ENCODE peak calls at places on chromosome 6, in five cellular contexts. One of them, this sample, is unnamed.

GRCh38 chr6:33925869-33926268 is 122.1 kb upstream of the MLN start:
- DNase-seq in B cell: no peak
- DNase-seq in astrocyte of the hippocampus: no peak
- DNase-seq in epithelial cell of esophagus: no peak
- DNase-seq in CD8-positive, alpha-beta memory T cell: no peak
- DNase-seq in this sample: no peak

GRCh38 chr6:30000156-30000791 is 57.9 kb downstream of the HLA-A start:
- DNase-seq in B cell: no peak
- DNase-seq in astrocyte of the hippocampus: no peak
- DNase-seq in epithelial cell of esophagus: peak
- DNase-seq in CD8-positive, alpha-beta memory T cell: no peak
- DNase-seq in this sample: no peak

GRCh38 chr6:42227173-42227850 is 9.7 kb upstream of the MRPS10 start:
- DNase-seq in B cell: no peak
- DNase-seq in astrocyte of the hippocampus: no peak
- DNase-seq in epithelial cell of esophagus: peak
- DNase-seq in CD8-positive, alpha-beta memory T cell: no peak
- DNase-seq in this sample: no peak

GRCh38 chr6:121216928-121217327 is 117.4 kb downstream of the TBC1D32 start:
- DNase-seq in B cell: no peak
- DNase-seq in astrocyte of the hippocampus: no peak
- DNase-seq in epithelial cell of esophagus: peak
- DNase-seq in CD8-positive, alpha-beta memory T cell: no peak
- DNase-seq in this sample: no peak

GRCh38 chr6:148524976-148525375 is 182.3 kb downstream of the SASH1 start:
- DNase-seq in B cell: no peak
- DNase-seq in astrocyte of the hippocampus: peak
- DNase-seq in epithelial cell of esophagus: no peak
- DNase-seq in CD8-positive, alpha-beta memory T cell: no peak
- DNase-seq in this sample: no peak

GRCh38 chr6:90249044-90249443 is 47.6 kb downstream of the BACH2 start:
- DNase-seq in B cell: no peak
- DNase-seq in astrocyte of the hippocampus: no peak
- DNase-seq in epithelial cell of esophagus: peak
- DNase-seq in CD8-positive, alpha-beta memory T cell: no peak
- DNase-seq in this sample: no peak

GRCh38 chr6:37495199-37495913 is 4.3 kb downstream of the CCDC167 start:
- DNase-seq in B cell: no peak
- DNase-seq in astrocyte of the hippocampus: no peak
- DNase-seq in epithelial cell of esophagus: no peak
- DNase-seq in CD8-positive, alpha-beta memory T cell: no peak
- DNase-seq in this sample: no peak

GRCh38 chr6:100573169-100573568 is 108.4 kb upstream of the SIM1 start:
- DNase-seq in B cell: no peak
- DNase-seq in astrocyte of the hippocampus: peak
- DNase-seq in epithelial cell of esophagus: peak
- DNase-seq in CD8-positive, alpha-beta memory T cell: no peak
- DNase-seq in this sample: no peak

GRCh38 chr6:14620522-14620921 is 502.9 kb downstream of the CD83 start:
- DNase-seq in B cell: no peak
- DNase-seq in astrocyte of the hippocampus: no peak
- DNase-seq in epithelial cell of esophagus: no peak
- DNase-seq in CD8-positive, alpha-beta memory T cell: no peak
- DNase-seq in this sample: no peak

GRCh38 chr6:395432-396125 is 4.0 kb downstream of the IRF4 start:
- DNase-seq in B cell: no peak
- DNase-seq in astrocyte of the hippocampus: no peak
- DNase-seq in epithelial cell of esophagus: no peak
- DNase-seq in CD8-positive, alpha-beta memory T cell: no peak
- DNase-seq in this sample: no peak

This sample was measured in right lobe of liver.